ENCODE peak calls at places on chromosomes 7 and 10, in nine cellular contexts. H, P, A, V, Y, Z, K, E and I are unnamed samples.

GRCh38 chr7:31416381-31416780 is 75.9 kb upstream of the NEUROD6 start:
- DNase-seq in H (no peak), P (no peak), A (no peak), V (no peak), Y (no peak), Z (no peak), K (no peak), E (no peak), I (no peak)

GRCh38 chr10:132150777-132151176 is 36.0 kb upstream of the DPYSL4 start:
- DNase-seq in H (no peak), P (no peak), A (no peak), V (no peak), Y (no peak), Z (no peak), K (no peak), E (no peak), I (no peak)

GRCh38 chr7:158500651-158501052 is 87.0 kb downstream of the PTPRN2 start:
- DNase-seq in H (no peak), P (no peak), A (no peak), V (no peak), Y (no peak), Z (no peak), K (no peak), E (no peak), I (no peak)

GRCh38 chr10:132479603-132480221 is 57.9 kb upstream of the INPP5A start:
- DNase-seq in H (no peak), P (no peak), A (no peak), V (no peak), Y (no peak), Z (no peak), K (no peak), E (no peak), I (no peak)

GRCh38 chr7:725223-726005 is 1.1 kb upstream of the DNAAF5 start:
- DNase-seq in H (no peak), P (no peak), A (no peak), V (no peak), Y (peak), Z (peak), K (no peak), E (no peak), I (peak)

GRCh38 chr7:22667562-22668239 is 59.3 kb upstream of the IL6 start:
- DNase-seq in H (no peak), P (no peak), A (no peak), V (no peak), Y (no peak), Z (peak), K (no peak), E (no peak), I (peak)

GRCh38 chr10:88389456-88389855 is 193.7 kb downstream of the RNLS start:
- DNase-seq in H (no peak), P (peak), A (no peak), V (peak), Y (no peak), Z (peak), K (peak), E (peak), I (no peak)

GRCh38 chr7:23394828-23395227 is 75.5 kb downstream of the IGF2BP3 start:
- DNase-seq in H (no peak), P (no peak), A (peak), V (peak), Y (no peak), Z (peak), K (no peak), E (no peak), I (no peak)

GRCh38 chr7:135755351-135755753 is 6.7 kb upstream of the FAM180A start:
- DNase-seq in H (no peak), P (no peak), A (peak), V (no peak), Y (no peak), Z (no peak), K (no peak), E (no peak), I (no peak)

GRCh38 chr7:101507791-101508252 is 121.3 kb downstream of the MYL10 start:
- DNase-seq in H (no peak), P (peak), A (peak), V (peak), Y (peak), Z (peak), K (peak), E (peak), I (peak)

GRCh38 chr7:85554294-85554877 is 367.5 kb upstream of the SEMA3D start:
- DNase-seq in H (no peak), P (peak), A (peak), V (peak), Y (no peak), Z (peak), K (no peak), E (no peak), I (peak)

GRCh38 chr10:77857272-77857671 is 69.3 kb downstream of the DLG5 start:
- DNase-seq in H (no peak), P (no peak), A (no peak), V (no peak), Y (no peak), Z (no peak), K (no peak), E (no peak), I (peak)

GRCh38 chr10:70771311-70772194 is 13.6 kb downstream of the TBATA start:
- DNase-seq in H (no peak), P (no peak), A (no peak), V (no peak), Y (peak), Z (no peak), K (peak), E (no peak), I (no peak)

GRCh38 chr7:6409091-6409490 is 38.7 kb downstream of the DAGLB start:
- DNase-seq in H (no peak), P (no peak), A (no peak), V (no peak), Y (no peak), Z (no peak), K (no peak), E (no peak), I (no peak)

GRCh38 chr10:110513949-110514348 is 16.2 kb downstream of the DUSP5 start:
- DNase-seq in H (no peak), P (no peak), A (no peak), V (no peak), Y (no peak), Z (no peak), K (no peak), E (no peak), I (no peak)

GRCh38 chr7:134948736-134949135 is 37.6 kb upstream of the AGBL3 start:
- DNase-seq in H (no peak), P (no peak), A (no peak), V (no peak), Y (no peak), Z (no peak), K (no peak), E (no peak), I (peak)

GRCh38 chr7:155291045-155291530 is 6.6 kb upstream of the INSIG1 start:
- DNase-seq in H (no peak), P (no peak), A (no peak), V (no peak), Y (peak), Z (peak), K (no peak), E (no peak), I (peak)

GRCh38 chr10:60236869-60237524 is 152.7 kb downstream of the ANK3 start:
- DNase-seq in H (no peak), P (no peak), A (no peak), V (no peak), Y (no peak), Z (no peak), K (peak), E (no peak), I (no peak)

GRCh38 chr10:119209050-119209735 is 1.8 kb downstream of the GRK5 start:
- DNase-seq in H (peak), P (peak), A (no peak), V (peak), Y (peak), Z (peak), K (peak), E (peak), I (no peak)

GRCh38 chr10:72291019-72291532 is 17.4 kb downstream of the DDIT4 start:
- DNase-seq in H (no peak), P (no peak), A (no peak), V (no peak), Y (peak), Z (no peak), K (peak), E (no peak), I (peak)

GRCh38 chr10:68348265-68348741 is 15.6 kb upstream of the PBLD start:
- DNase-seq in H (peak), P (peak), A (no peak), V (peak), Y (no peak), Z (peak), K (peak), E (peak), I (peak)

GRCh38 chr10:52387744-52388143 is 73.7 kb downstream of the DKK1 start:
- DNase-seq in H (no peak), P (no peak), A (no peak), V (no peak), Y (no peak), Z (no peak), K (no peak), E (no peak), I (peak)

GRCh38 chr7:38424750-38425463 is 151.5 kb upstream of the TARP start:
- DNase-seq in H (no peak), P (no peak), A (no peak), V (no peak), Y (no peak), Z (peak), K (no peak), E (no peak), I (no peak)

GRCh38 chr10:103820101-103821062 is 35.0 kb downstream of the SH3PXD2A start:
- DNase-seq in H (no peak), P (no peak), A (no peak), V (no peak), Y (no peak), Z (peak), K (no peak), E (no peak), I (no peak)